ENCODE peak calls at places on chromosome 18, in five cellular contexts. R is IMR-90, P is neuronal stem cell, T is H9, X is H1. O is an unnamed sample.

GRCh38 chr18:79299711-79300110 is 96.0 kb upstream of the NFATC1 start:
- DNase-seq in X (no peak), R (no peak), P (no peak), T (no peak), O (no peak)

GRCh38 chr18:13427354-13427753 is 208.8 kb downstream of the LDLRAD4 start:
- DNase-seq in X (no peak), R (no peak), T (no peak), P (no peak), O (no peak)

GRCh38 chr18:37430346-37431076 is 135.1 kb downstream of the CELF4 start:
- DNase-seq in X (peak; percentile 27), T (peak; percentile 83), R (no peak), P (no peak), O (no peak)

GRCh38 chr18:45755936-45756335 is 32.0 kb downstream of the SLC14A1 start:
- DNase-seq in T (no peak), P (no peak), X (no peak), R (peak; percentile 79), O (peak; percentile 24)

GRCh38 chr18:4125246-4125938 is 329.7 kb downstream of the DLGAP1 start:
- DNase-seq in R (no peak), X (no peak), T (peak; percentile 73), P (peak; percentile 17), O (peak; percentile 10)

GRCh38 chr18:36635414-36636096 is 193.2 kb downstream of the TPGS2 start:
- DNase-seq in P (no peak), R (no peak), T (no peak), X (no peak), O (no peak)

GRCh38 chr18:75915941-75916640 is 488.6 kb upstream of the SMIM21 start:
- DNase-seq in R (no peak), T (peak; percentile 89), P (peak; percentile 84), X (no peak), O (no peak)

GRCh38 chr18:55343396-55344073 is 244.5 kb downstream of the TCF4 start:
- DNase-seq in R (peak; percentile 64), P (no peak), X (no peak), T (no peak), O (peak; percentile 43)

GRCh38 chr18:75757951-75758350 is 330.4 kb upstream of the SMIM21 start:
- DNase-seq in P (no peak), X (no peak), T (no peak), R (no peak), O (no peak)

GRCh38 chr18:45505497-45506206 is 109.6 kb upstream of the SLC14A2 start:
- DNase-seq in R (no peak), T (no peak), P (no peak), X (no peak), O (peak; percentile 32)

GRCh38 chr18:45658756-45659155 is 43.5 kb downstream of the SLC14A2 start:
- DNase-seq in X (no peak), R (peak; percentile 48), P (no peak), T (no peak), O (no peak)

GRCh38 chr18:77478619-77479018 is 229.0 kb downstream of the GALR1 start:
- DNase-seq in X (no peak), P (no peak), T (no peak), R (no peak), O (no peak)

GRCh38 chr18:51643483-51643882 is 446.0 kb upstream of the MEX3C start:
- DNase-seq in X (no peak), P (no peak), R (no peak), T (no peak), O (no peak)

GRCh38 chr18:79405781-79406575 is 10.2 kb downstream of the NFATC1 start:
- DNase-seq in P (no peak), X (no peak), T (no peak), R (no peak), O (no peak)

GRCh38 chr18:79511671-79512301 is 116.1 kb downstream of the NFATC1 start:
- DNase-seq in X (no peak), R (no peak), T (peak; percentile 31), P (no peak), O (no peak)

GRCh38 chr18:68735498-68736343 is 20.8 kb upstream of the TMX3 start:
- DNase-seq in R (peak; percentile 74), P (peak; percentile 35), X (no peak), T (no peak), O (peak; percentile 59)

GRCh38 chr18:53796042-53796729 is 428.3 kb downstream of the MBD2 start:
- DNase-seq in R (peak; percentile 1), P (no peak), T (no peak), X (no peak), O (peak; percentile 61)

GRCh38 chr18:47970664-47971523 is 40.4 kb upstream of the SMAD2 start:
- DNase-seq in T (no peak), P (no peak), X (no peak), R (no peak), O (no peak)

GRCh38 chr18:79955302-79956075 is 4.0 kb upstream of the SLC66A2 start:
- DNase-seq in X (no peak), P (no peak), T (no peak), R (no peak), O (peak; percentile 19)

DNA sequence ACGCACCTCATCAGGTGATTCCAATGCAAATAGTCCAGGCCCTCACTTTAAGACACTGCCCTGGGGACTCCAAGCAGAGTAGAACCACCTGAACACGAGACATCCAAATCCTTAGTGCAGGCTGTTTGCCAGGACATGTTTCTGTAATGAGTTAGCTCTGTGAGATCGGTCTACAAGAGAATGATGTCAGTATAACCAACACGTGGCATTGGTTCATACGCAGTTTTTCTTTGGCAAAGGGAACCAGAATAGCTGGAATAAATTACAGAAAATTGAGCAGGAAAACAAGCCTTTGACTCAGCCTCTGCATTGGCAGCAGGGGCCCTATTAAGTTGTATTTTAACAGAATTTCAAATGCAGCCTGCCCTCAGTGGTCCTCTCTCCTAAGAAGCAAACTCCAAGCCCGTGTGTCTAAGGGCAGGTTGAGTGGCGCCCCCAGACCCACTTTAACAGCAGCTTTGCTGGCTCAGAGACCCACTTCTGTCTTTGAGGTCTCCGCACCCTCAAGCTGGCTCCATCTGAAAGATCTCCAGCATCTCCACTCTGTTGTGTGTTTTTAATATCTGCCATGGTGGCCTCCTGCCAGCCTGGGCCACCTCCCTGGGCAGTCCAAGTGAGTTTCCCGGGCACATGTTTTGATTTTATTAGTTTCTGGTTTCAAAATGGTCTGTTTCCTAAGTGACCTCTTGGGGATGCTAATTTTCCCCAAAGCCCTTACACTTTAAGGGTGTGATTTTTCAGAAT is 61.3 kb downstream of the ALPK2 start:
- DNase-seq in R (peak; percentile 99), X (no peak), T (no peak), P (no peak), O (peak; percentile 53)
- H4K91ac ChIP-seq in R (peak overlapping the region; percentile 85), X (no peak overlapping the region), T (no peak overlapping the region), P (no peak overlapping the region), O (no peak overlapping the region)

DNA sequence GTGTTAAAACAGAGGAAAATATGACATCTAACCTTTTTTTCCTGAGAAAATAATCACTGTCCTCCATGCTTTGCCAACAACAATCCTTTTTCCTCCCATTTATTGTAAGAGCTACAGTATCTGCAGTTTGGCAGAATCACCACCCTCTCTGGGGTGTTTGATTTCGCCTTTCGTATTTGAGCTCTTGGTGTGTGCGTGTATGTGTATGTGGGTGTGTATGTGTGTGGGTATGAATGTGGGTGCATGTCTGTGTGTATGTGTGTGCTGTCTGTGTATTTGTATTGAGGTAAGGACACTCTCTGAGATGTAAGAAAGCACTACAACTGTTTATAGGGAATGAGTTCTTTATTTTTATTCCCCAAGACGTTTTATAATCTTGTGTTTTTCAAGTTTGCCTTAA is 144.1 kb upstream of the L3MBTL4 start:
- DNase-seq in R (no peak), T (no peak), P (no peak), X (no peak), O (no peak)
- H4K91ac ChIP-seq in R (peak overlapping the region; percentile 38), T (no peak overlapping the region), P (no peak overlapping the region), X (no peak overlapping the region), O (no peak overlapping the region)

GRCh38 chr18:1020731-1021344 is 116.2 kb downstream of the ADCYAP1 start:
- DNase-seq in T (no peak), R (no peak), P (no peak), X (no peak), O (no peak)

GRCh38 chr18:1017679-1018078 is 113.0 kb downstream of the ADCYAP1 start:
- DNase-seq in P (no peak), T (no peak), X (no peak), R (no peak), O (no peak)

GRCh38 chr18:1015777-1016176 is 111.1 kb downstream of the ADCYAP1 start:
- DNase-seq in P (no peak), T (no peak), R (no peak), X (no peak), O (no peak)

GRCh38 chr18:1017227-1017626 is 112.6 kb downstream of the ADCYAP1 start:
- DNase-seq in P (no peak), X (no peak), T (no peak), R (no peak), O (no peak)

GRCh38 chr18:1018211-1018651 is 113.6 kb downstream of the ADCYAP1 start:
- DNase-seq in T (no peak), X (no peak), R (peak; percentile 10), P (no peak), O (peak; percentile 39)
- H4K91ac ChIP-seq in T (no peak overlapping the region), X (no peak overlapping the region), R (no peak overlapping the region), P (no peak overlapping the region), O (no peak overlapping the region)

GRCh38 chr18:11146947-11147345 is 2.4 kb downstream of the PIEZO2 start:
- DNase-seq in P (no peak), T (peak; percentile 33), R (no peak), X (no peak), O (no peak)
- H4K91ac ChIP-seq in P (no peak overlapping the region), T (no peak overlapping the region), R (no peak overlapping the region), X (no peak overlapping the region), O (no peak overlapping the region)

GRCh38 chr18:61995547-61996062 is 102.8 kb upstream of the RNF152 start:
- DNase-seq in T (no peak), X (no peak), P (no peak), R (no peak), O (no peak)
- H4K91ac ChIP-seq in T (no peak overlapping the region), X (no peak overlapping the region), P (no peak overlapping the region), R (peak overlapping the region; percentile 67), O (peak overlapping the region; percentile 3)

DNA sequence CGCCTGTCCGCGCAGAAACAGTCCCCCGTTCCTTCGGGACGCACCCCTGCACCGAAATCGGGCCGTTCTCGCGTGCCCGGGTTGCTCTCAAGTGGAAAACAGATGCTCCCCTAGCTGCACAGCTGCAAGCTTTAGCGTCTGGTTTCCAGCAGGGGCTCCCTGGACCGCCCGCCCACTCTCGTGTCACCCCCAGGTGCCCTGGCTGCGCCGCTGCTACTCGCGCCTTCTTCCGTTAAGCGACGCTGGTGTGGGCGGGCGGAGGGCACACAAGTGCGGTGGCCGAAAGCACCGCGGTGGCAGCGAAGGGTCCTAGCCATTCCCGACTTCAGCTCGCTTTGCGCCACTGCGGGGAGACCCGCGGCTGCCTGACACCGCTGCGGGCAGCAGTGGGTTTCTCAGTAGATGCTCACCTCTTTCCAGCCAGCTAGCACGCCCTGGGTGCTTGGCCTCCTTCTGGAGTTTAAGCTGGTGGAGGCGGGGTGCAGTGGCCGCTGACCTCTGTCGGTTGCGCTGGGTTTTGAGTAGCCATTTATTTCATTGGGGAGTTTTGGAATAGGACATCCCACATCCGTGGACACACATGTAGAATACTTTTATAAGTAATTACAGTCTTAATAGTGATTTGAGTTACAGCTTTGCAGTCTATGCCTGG is 806 bp downstream of the ZNF407 start:
- DNase-seq in R (peak; percentile 46), P (peak; percentile 48), X (no peak), T (peak; percentile 58), O (peak; percentile 75)
- H4K91ac ChIP-seq in R (peak overlapping the region; percentile 80), P (no peak overlapping the region), X (no peak overlapping the region), T (no peak overlapping the region), O (peak overlapping the region; percentile 93)